ENCODE peak calls at places on chromosomes 11 and 22, in six cellular contexts. J is NCI-H1105; W is stimulated activated CD8-positive, alpha-beta memory T cell treated with anti-CD3 and anti-CD28 coated beads, Interleukin-2, amount 100 ng/mL, for 48 hours; Y is renal cortical epithelial cell; S is AG10803; Z is activated CD8-positive, alpha-beta memory T cell treated with anti-CD3 and anti-CD28 coated beads, Interleukin-2, amount 50 U/mL, for 48 hours. F is an unnamed sample.
A peak's percentile ranks its signal among the peaks of the same experiment; 100 is the strongest.

GRCh38 chr11:114524122-114524521 is 35.6 kb downstream of the NXPE1 start:
- DNase-seq in W (no peak), Y (no peak), Z (no peak), J (no peak), S (no peak), F (no peak)

GRCh38 chr11:3674189-3674588 is 3.0 kb upstream of the CHRNA10 start:
- DNase-seq in S (peak; percentile 11), J (no peak), Z (no peak), W (no peak), Y (peak; percentile 98), F (no peak)

GRCh38 chr11:32830413-32830738 is 649 bp downstream of the PRRG4 start:
- DNase-seq in Z (no peak), Y (peak; percentile 90), J (peak; percentile 5), S (no peak), W (no peak), F (no peak)

GRCh38 chr11:8356731-8357504 is 93.2 kb upstream of the LMO1 start:
- DNase-seq in W (no peak), J (no peak), Y (peak; percentile 69), S (no peak), Z (no peak), F (no peak)

GRCh38 chr11:36300651-36301050 is 4.6 kb downstream of the PRR5L start:
- DNase-seq in J (peak; percentile 15), Z (no peak), S (peak; percentile 57), Y (no peak), W (no peak), F (no peak)

GRCh38 chr11:69311767-69312385 is 17.9 kb downstream of the MYEOV start:
- DNase-seq in S (peak; percentile 6), Y (no peak), J (peak; percentile 29), W (no peak), Z (peak; percentile 49), F (no peak)

GRCh38 chr22:41906822-41907221 is 8.1 kb downstream of the SHISA8 start:
- DNase-seq in S (no peak), Y (no peak), J (no peak), Z (no peak), W (no peak), F (peak; percentile 41)

GRCh38 chr11:29024386-29024785 is 916.2 kb downstream of the METTL15 start:
- DNase-seq in Z (no peak), S (no peak), Y (no peak), W (no peak), J (no peak), F (no peak)

F was measured in endodermal cell.